ENCODE peak calls at places on chromosomes 5 and 9, in nine cellular contexts. One of them, this sample, is unnamed. For H3K4me1 and H3K9me3, the result is how much of the 10 kb centered on the place peaks cover.

GRCh38 chr5:166165600-166165999 is 2125.8 kb upstream of the WWC1 start:
- DNase-seq in transverse colon: no peak
- DNase-seq in HCT116: no peak
- DNase-seq in stomach: no peak
- DNase-seq in GM12878: no peak
- DNase-seq in K562: no peak
- DNase-seq in suprapubic skin: no peak
- DNase-seq in breast epithelium: no peak
- DNase-seq in Panc1: no peak
- DNase-seq in this sample: no peak

GRCh38 chr5:142807378-142807911 is 37.3 kb downstream of the ARHGAP26 start:
- DNase-seq in transverse colon: no peak
- DNase-seq in HCT116: no peak
- DNase-seq in stomach: no peak
- DNase-seq in GM12878: no peak
- DNase-seq in K562: no peak
- DNase-seq in suprapubic skin: no peak
- DNase-seq in breast epithelium: no peak
- DNase-seq in Panc1: no peak
- DNase-seq in this sample: no peak

GRCh38 chr9:86960938-86961337 is 13.6 kb upstream of the GAS1 start:
- DNase-seq in transverse colon: no peak
- DNase-seq in HCT116: no peak
- DNase-seq in stomach: no peak
- DNase-seq in GM12878: no peak
- DNase-seq in K562: no peak
- DNase-seq in suprapubic skin: no peak
- DNase-seq in breast epithelium: no peak
- DNase-seq in Panc1: no peak
- DNase-seq in this sample: no peak

GRCh38 chr9:20599195-20599594 is 23.1 kb downstream of the MLLT3 start:
- DNase-seq in transverse colon: no peak
- DNase-seq in HCT116: no peak
- DNase-seq in stomach: no peak
- DNase-seq in GM12878: no peak
- DNase-seq in K562: no peak
- DNase-seq in suprapubic skin: no peak
- DNase-seq in breast epithelium: no peak
- DNase-seq in Panc1: no peak
- DNase-seq in this sample: no peak

GRCh38 chr5:136192015-136192525 is 892 bp downstream of the SMIM32 start:
- DNase-seq in transverse colon: no peak
- DNase-seq in HCT116: no peak
- DNase-seq in stomach: no peak
- DNase-seq in GM12878: no peak
- DNase-seq in K562: no peak
- DNase-seq in suprapubic skin: no peak
- DNase-seq in breast epithelium: no peak
- DNase-seq in Panc1: no peak
- DNase-seq in this sample: no peak

GRCh38 chr5:157748740-157749461 is 5.4 kb downstream of the LSM11 start:
- DNase-seq in transverse colon: no peak
- DNase-seq in HCT116: no peak
- DNase-seq in stomach: no peak
- DNase-seq in GM12878: no peak
- DNase-seq in K562: peak
- DNase-seq in suprapubic skin: no peak
- DNase-seq in breast epithelium: no peak
- DNase-seq in Panc1: no peak
- DNase-seq in this sample: no peak

GRCh38 chr5:29796018-29796417 is 1397.5 kb upstream of the CDH6 start:
- DNase-seq in transverse colon: no peak
- DNase-seq in HCT116: no peak
- DNase-seq in stomach: no peak
- DNase-seq in GM12878: no peak
- DNase-seq in K562: peak
- DNase-seq in suprapubic skin: no peak
- DNase-seq in breast epithelium: no peak
- DNase-seq in Panc1: no peak
- DNase-seq in this sample: no peak

GRCh38 chr9:16119861-16120641 is 567.2 kb downstream of the CCDC171 start:
- DNase-seq in transverse colon: no peak
- DNase-seq in HCT116: no peak
- DNase-seq in stomach: no peak
- DNase-seq in GM12878: no peak
- DNase-seq in K562: no peak
- DNase-seq in suprapubic skin: no peak
- DNase-seq in breast epithelium: no peak
- DNase-seq in Panc1: no peak
- DNase-seq in this sample: no peak

GRCh38 chr9:13209498-13209897 is 70.0 kb downstream of the MPDZ start:
- DNase-seq in transverse colon: no peak
- DNase-seq in HCT116: no peak
- DNase-seq in stomach: no peak
- DNase-seq in GM12878: no peak
- DNase-seq in K562: no peak
- DNase-seq in suprapubic skin: no peak
- DNase-seq in breast epithelium: no peak
- DNase-seq in Panc1: no peak
- DNase-seq in this sample: no peak

GRCh38 chr5:16467363-16468219 is 2.0 kb upstream of the ZNF622 start:
- DNase-seq in transverse colon: no peak
- DNase-seq in HCT116: no peak
- DNase-seq in stomach: no peak
- DNase-seq in GM12878: peak
- DNase-seq in K562: peak
- DNase-seq in suprapubic skin: no peak
- DNase-seq in breast epithelium: no peak
- DNase-seq in Panc1: peak
- DNase-seq in this sample: no peak

GRCh38 chr9:103471241-103471640 is 476.1 kb downstream of the CYLC2 start:
- DNase-seq in transverse colon: no peak
- DNase-seq in HCT116: no peak
- DNase-seq in stomach: no peak
- DNase-seq in GM12878: no peak
- DNase-seq in K562: no peak
- DNase-seq in suprapubic skin: no peak
- DNase-seq in breast epithelium: no peak
- DNase-seq in Panc1: no peak
- DNase-seq in this sample: no peak

GRCh38 chr9:112072721-112073553 is 102.2 kb downstream of the SUSD1 start:
- DNase-seq in transverse colon: peak
- DNase-seq in HCT116: no peak
- DNase-seq in stomach: no peak
- DNase-seq in GM12878: no peak
- DNase-seq in K562: peak
- DNase-seq in suprapubic skin: no peak
- DNase-seq in breast epithelium: no peak
- DNase-seq in Panc1: no peak
- DNase-seq in this sample: no peak

GRCh38 chr5:155850411-155850810 is 476.6 kb upstream of the SGCD start:
- DNase-seq in transverse colon: no peak
- DNase-seq in HCT116: no peak
- DNase-seq in stomach: no peak
- DNase-seq in GM12878: no peak
- DNase-seq in K562: no peak
- DNase-seq in suprapubic skin: no peak
- DNase-seq in breast epithelium: no peak
- DNase-seq in Panc1: no peak
- DNase-seq in this sample: no peak

GRCh38 chr9:109320338-109320733 is 523 bp downstream of the EPB41L4B start:
- DNase-seq in transverse colon: peak
- DNase-seq in HCT116: no peak
- DNase-seq in stomach: no peak
- DNase-seq in GM12878: no peak
- DNase-seq in K562: peak
- DNase-seq in suprapubic skin: no peak
- DNase-seq in breast epithelium: no peak
- DNase-seq in Panc1: no peak
- DNase-seq in this sample: no peak

GRCh38 chr5:171426266-171426665 is 6.8 kb downstream of the FGF18 start:
- DNase-seq in transverse colon: no peak
- DNase-seq in HCT116: no peak
- DNase-seq in stomach: peak
- DNase-seq in GM12878: no peak
- DNase-seq in K562: no peak
- DNase-seq in suprapubic skin: peak
- DNase-seq in breast epithelium: no peak
- DNase-seq in Panc1: no peak
- DNase-seq in this sample: no peak

GRCh38 chr5:6435356-6435755 is 13.3 kb upstream of the UBE2QL1 start:
- DNase-seq in transverse colon: no peak
- DNase-seq in HCT116: peak
- DNase-seq in stomach: no peak
- DNase-seq in GM12878: no peak
- DNase-seq in K562: peak
- DNase-seq in suprapubic skin: no peak
- DNase-seq in breast epithelium: no peak
- DNase-seq in Panc1: no peak
- DNase-seq in this sample: no peak

GRCh38 chr5:126365446-126366198 is 57.6 kb upstream of the GRAMD2B start:
- DNase-seq in transverse colon: no peak
- DNase-seq in HCT116: no peak
- DNase-seq in stomach: no peak
- DNase-seq in GM12878: no peak
- DNase-seq in K562: no peak
- DNase-seq in suprapubic skin: no peak
- DNase-seq in breast epithelium: no peak
- DNase-seq in Panc1: no peak
- DNase-seq in this sample: peak

GRCh38 chr9:125805057-125805456 is 57.9 kb downstream of the PBX3 start:
- DNase-seq in transverse colon: no peak
- DNase-seq in HCT116: no peak
- DNase-seq in stomach: no peak
- DNase-seq in GM12878: no peak
- DNase-seq in K562: no peak
- DNase-seq in suprapubic skin: no peak
- DNase-seq in breast epithelium: no peak
- DNase-seq in Panc1: no peak
- DNase-seq in this sample: no peak

GRCh38 chr5:154802050-154802449 is 46.9 kb downstream of the LARP1 start:
- DNase-seq in transverse colon: no peak
- DNase-seq in HCT116: no peak
- DNase-seq in stomach: no peak
- DNase-seq in GM12878: no peak
- DNase-seq in K562: no peak
- DNase-seq in suprapubic skin: no peak
- DNase-seq in breast epithelium: no peak
- DNase-seq in Panc1: no peak
- DNase-seq in this sample: no peak

GRCh38 chr5:115168829-115169391 is 798 bp downstream of the TRIM36 start:
- DNase-seq in transverse colon: peak
- DNase-seq in HCT116: no peak
- DNase-seq in stomach: no peak
- DNase-seq in GM12878: no peak
- DNase-seq in K562: peak
- DNase-seq in suprapubic skin: no peak
- DNase-seq in breast epithelium: no peak
- DNase-seq in Panc1: no peak
- DNase-seq in this sample: no peak
- H3K4me1 ChIP-seq in transverse colon: under half
- H3K4me1 ChIP-seq in HCT116: under half
- H3K4me1 ChIP-seq in stomach: under half
- H3K4me1 ChIP-seq in GM12878: under half
- H3K4me1 ChIP-seq in K562: under half
- H3K4me1 ChIP-seq in suprapubic skin: under half
- H3K4me1 ChIP-seq in breast epithelium: under half
- H3K4me1 ChIP-seq in Panc1: under half
- H3K4me1 ChIP-seq in this sample: under half

GRCh38 chr9:21890696-21891095 is 88.3 kb downstream of the MTAP start:
- DNase-seq in transverse colon: no peak
- DNase-seq in HCT116: no peak
- DNase-seq in stomach: no peak
- DNase-seq in GM12878: no peak
- DNase-seq in K562: no peak
- DNase-seq in suprapubic skin: no peak
- DNase-seq in breast epithelium: no peak
- DNase-seq in Panc1: no peak
- DNase-seq in this sample: no peak
- H3K9me3 ChIP-seq in transverse colon: under half
- H3K9me3 ChIP-seq in HCT116: under half
- H3K9me3 ChIP-seq in stomach: under half
- H3K9me3 ChIP-seq in GM12878: under half
- H3K9me3 ChIP-seq in K562: under half
- H3K9me3 ChIP-seq in suprapubic skin: under half
- H3K9me3 ChIP-seq in breast epithelium: under half
- H3K9me3 ChIP-seq in Panc1: under half
- H3K9me3 ChIP-seq in this sample: under half

GRCh38 chr5:109987355-109987754 is 297.6 kb downstream of the MAN2A1 start:
- DNase-seq in transverse colon: no peak
- DNase-seq in HCT116: no peak
- DNase-seq in stomach: no peak
- DNase-seq in GM12878: no peak
- DNase-seq in K562: no peak
- DNase-seq in suprapubic skin: no peak
- DNase-seq in breast epithelium: no peak
- DNase-seq in Panc1: no peak
- DNase-seq in this sample: no peak

GRCh38 chr5:109989994-109990722 is 300.4 kb downstream of the MAN2A1 start:
- DNase-seq in transverse colon: no peak
- DNase-seq in HCT116: no peak
- DNase-seq in stomach: no peak
- DNase-seq in GM12878: no peak
- DNase-seq in K562: no peak
- DNase-seq in suprapubic skin: no peak
- DNase-seq in breast epithelium: no peak
- DNase-seq in Panc1: no peak
- DNase-seq in this sample: no peak

GRCh38 chr5:109989161-109989560 is 299.4 kb downstream of the MAN2A1 start:
- DNase-seq in transverse colon: no peak
- DNase-seq in HCT116: no peak
- DNase-seq in stomach: no peak
- DNase-seq in GM12878: no peak
- DNase-seq in K562: no peak
- DNase-seq in suprapubic skin: no peak
- DNase-seq in breast epithelium: no peak
- DNase-seq in Panc1: no peak
- DNase-seq in this sample: no peak

GRCh38 chr5:109986726-109987125 is 297.0 kb downstream of the MAN2A1 start:
- DNase-seq in transverse colon: no peak
- DNase-seq in HCT116: no peak
- DNase-seq in stomach: no peak
- DNase-seq in GM12878: no peak
- DNase-seq in K562: no peak
- DNase-seq in suprapubic skin: no peak
- DNase-seq in breast epithelium: no peak
- DNase-seq in Panc1: no peak
- DNase-seq in this sample: no peak

GRCh38 chr5:109987970-109988369 is 298.2 kb downstream of the MAN2A1 start:
- DNase-seq in transverse colon: no peak
- DNase-seq in HCT116: no peak
- DNase-seq in stomach: no peak
- DNase-seq in GM12878: no peak
- DNase-seq in K562: no peak
- DNase-seq in suprapubic skin: no peak
- DNase-seq in breast epithelium: no peak
- DNase-seq in Panc1: no peak
- DNase-seq in this sample: peak
- TF ChIP-seq POLR2AphosphoS5 in transverse colon: peak
- TF ChIP-seq POLR2AphosphoS5 in HCT116: no peak
- TF ChIP-seq POLR2AphosphoS5 in stomach: peak
- TF ChIP-seq POLR2AphosphoS5 in GM12878: no peak
- TF ChIP-seq POLR2AphosphoS5 in K562: no peak
- TF ChIP-seq POLR2AphosphoS5 in suprapubic skin: no peak
- TF ChIP-seq POLR2AphosphoS5 in breast epithelium: no peak
- TF ChIP-seq POLR2AphosphoS5 in Panc1: no peak
- TF ChIP-seq POLR2AphosphoS5 in this sample: peak

GRCh38 chr9:127917603-127918002 is 762 bp upstream of the ST6GALNAC4 start:
- DNase-seq in transverse colon: peak
- DNase-seq in HCT116: no peak
- DNase-seq in stomach: no peak
- DNase-seq in GM12878: no peak
- DNase-seq in K562: no peak
- DNase-seq in suprapubic skin: no peak
- DNase-seq in breast epithelium: no peak
- DNase-seq in Panc1: no peak
- DNase-seq in this sample: no peak
- H3K4me1 ChIP-seq in transverse colon: under half
- H3K4me1 ChIP-seq in HCT116: half or more
- H3K4me1 ChIP-seq in stomach: half or more
- H3K4me1 ChIP-seq in GM12878: under half
- H3K4me1 ChIP-seq in K562: under half
- H3K4me1 ChIP-seq in suprapubic skin: half or more
- H3K4me1 ChIP-seq in breast epithelium: under half
- H3K4me1 ChIP-seq in Panc1: under half
- H3K4me1 ChIP-seq in this sample: under half

This sample was measured in prostate gland.